ENCODE peak calls at places on chromosomes 12 and 14, in five cellular contexts. L is A549, R is GM12891, D is IMR-90, U is body of pancreas. T is an unnamed sample.

GRCh38 chr14:69355955-69356321 is 42.2 kb downstream of the ERH start:
- DNase-seq in L (no peak), R (no peak), D (peak), U (peak), T (no peak)

GRCh38 chr14:52730708-52731111 is 744 bp downstream of the STYX start:
- DNase-seq in L (no peak), R (no peak), D (no peak), U (no peak), T (no peak)

GRCh38 chr14:103749452-103749851 is 33.8 kb downstream of the ZFYVE21 start:
- DNase-seq in L (no peak), R (no peak), D (no peak), U (no peak), T (no peak)

GRCh38 chr14:68719634-68720384 is 73.1 kb downstream of the ZFP36L1 start:
- DNase-seq in L (no peak), R (no peak), D (no peak), U (no peak), T (peak)

GRCh38 chr14:72565200-72565599 is 328.7 kb downstream of the DPF3 start:
- DNase-seq in L (no peak), R (no peak), D (no peak), U (no peak), T (no peak)

GRCh38 chr12:74890237-74890599 is 319.4 kb downstream of the KCNC2 start:
- DNase-seq in L (peak), R (no peak), D (peak), U (peak), T (no peak)

GRCh38 chr12:115528466-115528865 is 749.0 kb downstream of the MED13L start:
- DNase-seq in L (no peak), R (no peak), D (peak), U (no peak), T (no peak)

GRCh38 chr14:32509632-32510187 is 180.6 kb downstream of the AKAP6 start:
- DNase-seq in L (peak), R (no peak), D (peak), U (peak), T (no peak)

GRCh38 chr14:101446387-101446969 is 114.8 kb upstream of the DIO3 start:
- DNase-seq in L (no peak), R (no peak), D (no peak), U (no peak), T (no peak)

GRCh38 chr12:34398706-34399630 is 376.7 kb downstream of the ALG10 start:
- DNase-seq in L (no peak), R (no peak), D (no peak), U (peak), T (no peak)

DNA sequence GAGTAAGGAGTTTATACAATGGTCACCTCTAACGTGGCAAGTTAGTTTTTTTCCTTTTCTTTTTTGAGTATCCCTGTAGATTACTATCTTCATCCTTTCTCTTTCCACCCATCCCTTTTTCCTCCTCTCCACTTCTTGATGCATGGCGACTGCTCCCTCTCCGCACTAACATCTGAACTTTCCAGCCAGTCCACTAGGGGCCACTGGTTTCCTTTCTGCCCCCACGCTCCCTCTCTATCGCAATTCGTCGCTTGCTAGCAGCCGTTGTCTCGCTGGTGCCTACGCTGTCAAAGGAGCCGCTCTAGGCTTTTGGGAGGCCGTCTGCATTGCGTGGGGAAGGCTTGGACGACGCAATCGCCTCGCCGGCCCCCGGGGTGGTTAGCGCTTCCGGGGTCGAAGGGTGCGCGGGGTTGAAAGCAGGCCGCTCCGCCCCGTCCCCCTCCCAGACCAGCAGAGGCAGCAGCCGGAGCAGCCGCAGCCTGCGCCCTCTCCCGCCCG is at the start of gene PCBP2:
- DNase-seq in L (peak), R (peak), D (peak), U (peak), T (peak)
- TF ChIP-seq POLR2A in L (peak), R (peak), D (peak), U (peak), T (peak)

DNA sequence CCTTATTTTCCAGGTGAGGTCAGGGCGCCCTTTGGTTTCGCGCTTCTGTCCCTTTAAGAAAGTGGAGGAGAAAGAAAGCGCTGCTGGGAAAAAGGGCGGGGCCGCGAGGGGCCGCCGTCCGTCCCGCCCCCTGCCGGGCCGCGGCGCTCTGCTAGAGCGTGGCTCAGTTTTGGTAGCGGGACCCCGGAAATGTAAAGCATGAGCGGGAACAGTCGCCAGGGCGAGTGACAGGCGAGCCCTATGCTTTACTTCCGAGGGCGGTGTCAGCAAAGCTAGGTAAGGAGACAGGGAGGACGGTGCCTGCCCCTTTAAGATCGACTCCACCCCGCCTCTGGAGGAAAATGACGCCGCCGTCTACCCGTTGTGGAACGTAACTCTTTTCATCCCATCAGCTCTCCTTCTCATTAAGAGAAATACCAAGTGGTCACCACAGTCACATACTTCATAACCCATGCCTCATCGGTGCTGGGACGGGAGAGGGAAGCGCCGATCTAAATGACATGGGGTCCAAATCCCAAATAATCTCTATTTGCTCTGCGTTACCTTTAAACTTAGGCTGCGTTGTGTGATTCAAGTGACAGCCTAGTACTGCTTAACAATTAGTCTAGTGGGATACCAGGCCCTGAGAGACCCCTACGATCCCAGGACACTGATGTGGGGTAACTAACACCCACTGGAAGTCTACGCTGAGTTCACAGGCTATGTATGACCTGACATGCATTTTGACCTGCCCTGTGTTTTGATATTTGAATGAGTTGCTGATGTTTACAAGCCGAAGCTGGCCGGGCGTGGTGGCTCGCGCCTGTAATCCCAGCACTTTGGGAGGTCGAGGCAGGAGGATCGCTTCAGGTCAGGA is at the start of gene ETFBKMT:
- DNase-seq in L (peak), R (peak), D (peak), U (peak), T (peak)
- TF ChIP-seq POLR2A in L (peak), R (peak), D (peak), U (peak), T (peak)

GRCh38 chr14:90512332-90512951 is 115.6 kb downstream of the CALM1 start:
- DNase-seq in L (no peak), R (no peak), D (no peak), U (peak), T (no peak)

GRCh38 chr14:90514566-90514965 is 117.7 kb downstream of the CALM1 start:
- DNase-seq in L (no peak), R (no peak), D (no peak), U (no peak), T (no peak)

GRCh38 chr14:90511795-90512331 is 115.0 kb downstream of the CALM1 start:
- DNase-seq in L (no peak), R (no peak), D (no peak), U (no peak), T (no peak)

GRCh38 chr14:90514015-90514398 is 117.2 kb downstream of the CALM1 start:
- DNase-seq in L (no peak), R (no peak), D (no peak), U (no peak), T (no peak)

DNA sequence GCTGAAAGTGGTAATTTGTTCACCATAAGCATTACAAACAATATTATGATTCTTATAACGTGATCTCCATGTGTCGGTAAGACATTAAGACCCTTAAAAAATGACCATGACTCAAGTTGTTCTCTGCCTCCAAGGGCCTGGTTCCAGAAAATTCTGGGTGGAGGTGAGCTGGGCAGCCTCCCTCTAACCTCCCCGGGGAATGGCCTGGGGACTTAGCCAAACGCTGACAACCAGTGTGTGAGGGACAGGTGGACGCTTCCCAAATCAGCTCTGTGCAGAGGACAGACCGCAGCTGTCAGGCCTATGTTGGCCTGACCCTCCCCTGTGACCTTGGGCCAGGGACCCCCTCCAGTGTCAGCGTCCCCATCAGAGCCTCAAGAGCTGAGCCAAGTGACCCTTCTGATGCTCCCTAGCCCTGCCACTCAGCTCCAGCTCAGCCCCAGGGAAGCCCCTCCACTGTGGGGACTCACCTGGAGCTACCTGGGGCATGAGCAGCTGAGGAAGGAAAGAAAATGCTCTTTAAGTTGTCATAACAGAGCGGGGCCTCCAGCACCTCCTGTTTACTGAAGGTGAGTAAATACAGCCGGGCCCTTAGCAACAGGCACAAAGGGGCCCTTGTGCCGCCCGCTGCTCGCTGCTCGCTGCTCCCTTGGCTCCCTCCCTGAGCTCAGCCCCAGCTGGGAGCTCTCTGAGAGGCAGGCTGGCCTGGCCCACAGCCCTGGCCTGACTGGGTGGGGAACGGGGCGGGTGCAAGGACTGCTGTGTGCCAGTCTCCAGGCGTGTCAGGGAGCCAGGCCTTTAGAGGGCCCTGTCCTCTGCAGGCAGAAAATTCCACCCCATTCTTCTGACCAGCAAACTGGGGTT is 116.6 kb downstream of the CALM1 start:
- DNase-seq in L (peak), R (no peak), D (peak), U (peak), T (no peak)
- TF ChIP-seq POLR2A in L (no peak), R (no peak), D (no peak), U (peak), T (no peak)

GRCh38 chr12:29148958-29149690 is at the start of gene FAR2:
- DNase-seq in L (peak), R (peak), D (no peak), U (no peak), T (peak)
- TF ChIP-seq POLR2A in L (no peak), R (no peak), D (no peak), U (peak), T (peak)

DNA sequence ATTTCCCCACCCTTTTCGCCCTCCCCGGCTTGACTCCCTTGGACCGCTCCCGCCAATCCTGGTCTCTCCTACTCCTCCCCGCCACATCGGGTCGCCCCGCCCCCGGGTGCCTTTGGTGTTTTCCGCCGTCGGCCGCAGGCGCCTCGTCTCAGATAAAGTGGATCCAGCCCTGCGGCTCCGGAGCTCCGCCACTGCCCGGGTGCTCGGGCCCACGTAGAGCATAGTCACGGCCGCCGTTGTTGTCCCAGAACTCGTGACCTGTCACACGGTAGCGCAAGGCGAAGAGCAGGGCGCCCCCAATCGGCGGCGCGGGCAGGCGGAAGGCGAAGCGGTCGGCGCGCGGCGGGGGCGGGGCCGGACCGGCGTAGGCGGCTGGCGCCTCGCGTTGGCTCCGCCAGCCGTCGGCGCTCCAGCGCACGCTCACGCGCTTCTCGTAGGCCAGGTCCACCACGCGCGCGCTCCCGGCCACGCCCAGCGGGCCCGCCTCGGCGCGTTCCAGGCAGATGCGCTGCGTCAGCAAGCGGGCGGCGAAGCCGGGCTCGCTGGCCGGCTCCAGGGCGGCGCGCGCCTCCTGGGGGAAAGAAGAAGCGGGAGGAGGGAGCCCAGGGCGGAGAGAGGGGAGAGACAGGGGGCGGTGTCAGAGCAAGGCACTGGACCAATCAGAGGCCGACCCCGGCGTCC is 1.2 kb downstream of the PPP1R3E start:
- DNase-seq in L (peak), R (peak), D (peak), U (peak), T (peak)
- TF ChIP-seq POLR2A in L (peak), R (no peak), D (peak), U (no peak), T (no peak)

GRCh38 chr12:2937500-2937899 is 21.7 kb upstream of the TEAD4 start:
- DNase-seq in L (no peak), R (no peak), D (no peak), U (no peak), T (no peak)
- TF ChIP-seq POLR2A in L (no peak), R (no peak), D (no peak), U (no peak), T (no peak)

GRCh38 chr14:70600382-70601157 is at the start of gene MED6:
- DNase-seq in L (peak), R (peak), D (peak), U (peak), T (peak)
- TF ChIP-seq POLR2A in L (peak), R (peak), D (peak), U (peak), T (peak)

GRCh38 chr12:12714276-12715001 is 2.7 kb upstream of the CDKN1B start:
- DNase-seq in L (peak), R (no peak), D (peak), U (peak), T (peak)

GRCh38 chr12:12716845-12717585 is at the start of gene CDKN1B:
- DNase-seq in L (peak), R (peak), D (peak), U (peak), T (peak)

GRCh38 chr12:12716151-12716844 is 870 bp upstream of the CDKN1B start:
- DNase-seq in L (peak), R (no peak), D (peak), U (peak), T (peak)

GRCh38 chr12:12715128-12715458 is 2.1 kb upstream of the CDKN1B start:
- DNase-seq in L (no peak), R (no peak), D (no peak), U (no peak), T (no peak)

GRCh38 chr12:12715459-12716150 is 1.6 kb upstream of the CDKN1B start:
- DNase-seq in L (peak), R (no peak), D (no peak), U (no peak), T (peak)
- TF ChIP-seq POLR2A in L (no peak), R (peak), D (no peak), U (no peak), T (no peak)

GRCh38 chr12:89370850-89371249 is 18.5 kb upstream of the DUSP6 start:
- DNase-seq in L (no peak), R (no peak), D (peak), U (no peak), T (peak)
- TF ChIP-seq POLR2A in L (no peak), R (no peak), D (no peak), U (no peak), T (no peak)

T was measured in erythroblast.